ENCODE peak calls at places on chromosomes 4 and X, in six cellular contexts. B is tibial nerve; P is activated CD4-positive, alpha-beta T cell treated with anti-CD3 and anti-CD28 coated beads, Interleukin-2, amount 10 ng/mL, durations not matched to agents 7 days and 5 days; F is activated naive CD4-positive, alpha-beta T cell treated with Interleukin-2 at 50 U/mL for 16 hours; H is H9; O is aorta. J is an unnamed sample.
A peak's percentile ranks its signal among the peaks of the same experiment; 100 is the strongest.

GRCh38 chr4:15912961-15913630 is 25.4 kb downstream of the FGFBP1 start:
- DNase-seq in B (no peak), P (no peak), F (no peak), H (no peak), O (no peak), J (no peak)

GRCh38 chr4:4759883-4760282 is 99.6 kb upstream of the MSX1 start:
- DNase-seq in B (no peak), P (no peak), F (no peak), H (no peak), O (no peak), J (no peak)

GRCh38 chr4:138494931-138495330 is 252.8 kb upstream of the SLC7A11 start:
- DNase-seq in B (no peak), P (no peak), F (no peak), H (peak; percentile 61), O (no peak), J (peak; percentile 11)

GRCh38 chr4:39528056-39528465 is 822 bp upstream of the UGDH start:
- DNase-seq in B (peak; percentile 78), P (no peak), F (no peak), H (no peak), O (peak; percentile 96), J (no peak)

GRCh38 chrX:13109811-13110210 is 65.4 kb upstream of the FAM9C start:
- DNase-seq in B (no peak), P (no peak), F (no peak), H (no peak), O (no peak), J (no peak)

GRCh38 chrX:7941390-7942042 is 14.3 kb upstream of the PNPLA4 start:
- DNase-seq in B (no peak), P (no peak), F (no peak), H (peak; percentile 27), O (no peak), J (no peak)

GRCh38 chr4:73709461-73710033 is 30.8 kb upstream of the CXCL8 start:
- DNase-seq in B (no peak), P (no peak), F (no peak), H (no peak), O (no peak), J (no peak)

GRCh38 chr4:4855293-4856070 is 4.0 kb upstream of the MSX1 start:
- DNase-seq in B (no peak), P (no peak), F (no peak), H (no peak), O (peak; percentile 35), J (no peak)

GRCh38 chr4:105709081-105709450 is 482 bp downstream of the GSTCD start:
- DNase-seq in B (peak; percentile 5), P (peak; percentile 25), F (no peak), H (no peak), O (no peak), J (no peak)

GRCh38 chr4:83618991-83619390 is 83.1 kb downstream of the GPAT3 start:
- DNase-seq in B (no peak), P (no peak), F (no peak), H (no peak), O (no peak), J (peak; percentile 72)

GRCh38 chrX:26845051-26845450 is 618.1 kb downstream of the PPP4R3C start:
- DNase-seq in B (no peak), P (no peak), F (no peak), H (no peak), O (no peak), J (no peak)

GRCh38 chr4:29310252-29310651 is 1409.9 kb upstream of the PCDH7 start:
- DNase-seq in B (no peak), P (no peak), F (no peak), H (no peak), O (no peak), J (no peak)

GRCh38 chr4:105758958-105759357 is 50.4 kb downstream of the GSTCD start:
- DNase-seq in B (no peak), P (no peak), F (no peak), H (no peak), O (no peak), J (no peak)

GRCh38 chr4:123248260-123248659 is 148.3 kb upstream of the SPRY1 start:
- DNase-seq in B (no peak), P (no peak), F (no peak), H (no peak), O (no peak), J (no peak)

GRCh38 chrX:150408561-150408960 is 45.4 kb downstream of the MAMLD1 start:
- DNase-seq in B (no peak), P (no peak), F (no peak), H (no peak), O (no peak), J (no peak)

GRCh38 chrX:39725928-39726619 is 371.7 kb downstream of the BCOR start:
- DNase-seq in B (no peak), P (no peak), F (no peak), H (no peak), O (no peak), J (no peak)

GRCh38 chr4:24104173-24104572 is 214.3 kb upstream of the PPARGC1A start:
- DNase-seq in B (no peak), P (no peak), F (no peak), H (no peak), O (no peak), J (no peak)

GRCh38 chr4:73257242-73257994 is 1.2 kb downstream of the ANKRD17 start:
- DNase-seq in B (peak; percentile 93), P (peak; percentile 75), F (peak; percentile 61), H (peak; percentile 44), O (peak; percentile 86), J (peak; percentile 26)

GRCh38 chr4:14000091-14000814 is 372.7 kb upstream of the BOD1L1 start:
- DNase-seq in B (no peak), P (no peak), F (no peak), H (no peak), O (no peak), J (no peak)

GRCh38 chr4:76055005-76055404 is 19.1 kb upstream of the CXCL11 start:
- DNase-seq in B (no peak), P (peak; percentile 10), F (no peak), H (no peak), O (no peak), J (no peak)

GRCh38 chrX:120213438-120214265 is 37.0 kb upstream of the ZBTB33 start:
- DNase-seq in B (peak; percentile 65), P (peak; percentile 64), F (peak; percentile 43), H (peak; percentile 69), O (peak; percentile 51), J (peak; percentile 53)

J was measured in K562.